ENCODE peak calls at places on chromosomes 4 and X, in seven cellular contexts. Q is activated naive CD4-positive, alpha-beta T cell treated with Interleukin-2 at 50 U/mL for 16 hours; Z is CD14-positive monocyte; L is non-pigmented ciliary epithelial cell; G is M059J; T is right lobe of liver; U is activated CD4-positive, alpha-beta T cell treated with anti-CD3 and anti-CD28 coated beads for 36 hours. A is an unnamed sample.
A peak's percentile ranks its signal among the peaks of the same experiment; 100 is the strongest.

GRCh38 chr4:82811838-82812672 is 13.5 kb upstream of the SCD5 start:
- DNase-seq in U (no peak), T (no peak), G (peak; percentile 39), Z (no peak), Q (no peak), L (no peak), A (no peak)

GRCh38 chr4:38734886-38735285 is 47.9 kb downstream of the TLR10 start:
- DNase-seq in L (no peak), T (no peak), Z (no peak), U (no peak), G (no peak), Q (no peak), A (no peak)

GRCh38 chrX:152600853-152601635 is 36.7 kb upstream of the GABRQ start:
- DNase-seq in L (no peak), Z (no peak), U (no peak), T (no peak), G (peak; percentile 28), Q (no peak), A (no peak)

GRCh38 chrX:100994352-100995281 is 25.1 kb downstream of the ARL13A start:
- DNase-seq in G (peak; percentile 89), Q (peak; percentile 1), T (no peak), Z (no peak), L (no peak), U (peak; percentile 38), A (peak; percentile 47)

GRCh38 chr4:138182838-138183426 is 59.2 kb downstream of the SLC7A11 start:
- DNase-seq in L (no peak), U (no peak), T (no peak), G (peak; percentile 46), Q (no peak), Z (no peak), A (peak; percentile 45)

GRCh38 chr4:41160010-41160789 is 54.1 kb downstream of the APBB2 start:
- DNase-seq in Q (no peak), T (no peak), U (no peak), G (peak; percentile 98), Z (no peak), L (peak; percentile 99), A (peak; percentile 93)

GRCh38 chr4:78379991-78380739 is 171.4 kb upstream of the ANXA3 start:
- DNase-seq in T (no peak), L (no peak), Z (no peak), G (no peak), U (no peak), Q (no peak), A (no peak)

GRCh38 chrX:46327229-46328081 is 217.8 kb downstream of the ZNF674 start:
- DNase-seq in G (peak; percentile 94), L (no peak), Q (no peak), T (peak; percentile 57), Z (no peak), U (no peak), A (peak; percentile 76)

GRCh38 chrX:139924069-139924695 is 8.7 kb downstream of the ATP11C start:
- DNase-seq in Z (no peak), L (no peak), Q (no peak), T (no peak), U (peak; percentile 8), G (no peak), A (no peak)

GRCh38 chr4:108947526-108947925 is 184.7 kb upstream of the ETNPPL start:
- DNase-seq in Z (no peak), L (no peak), T (no peak), G (no peak), U (no peak), Q (no peak), A (no peak)

GRCh38 chr4:108053281-108053701 is 63.6 kb downstream of the HADH start:
- DNase-seq in U (no peak), Q (no peak), T (no peak), L (no peak), G (peak; percentile 25), Z (no peak), A (no peak)

GRCh38 chr4:16516796-16517413 is 290.6 kb upstream of the TAPT1 start:
- DNase-seq in Z (no peak), U (no peak), T (no peak), G (peak; percentile 76), L (peak; percentile 42), Q (no peak), A (no peak)

GRCh38 chrX:120790118-120790517 is 85.5 kb downstream of the CT47B1 start:
- DNase-seq in T (no peak), Q (peak; percentile 2), Z (no peak), L (no peak), G (peak; percentile 77), U (peak; percentile 27), A (peak; percentile 38)

GRCh38 chr4:80678413-80678812 is 342.9 kb downstream of the CFAP299 start:
- DNase-seq in G (no peak), Z (no peak), L (no peak), T (no peak), U (no peak), Q (no peak), A (no peak)

GRCh38 chr4:77636902-77637301 is 31.3 kb downstream of the CXCL13 start:
- DNase-seq in L (peak; percentile 79), T (no peak), U (no peak), Z (no peak), G (peak; percentile 67), Q (no peak), A (peak; percentile 7)

GRCh38 chr4:25347473-25347872 is 29.6 kb upstream of the ANAPC4 start:
- DNase-seq in Z (no peak), U (no peak), Q (no peak), L (no peak), T (no peak), G (no peak), A (no peak)

GRCh38 chr4:42716996-42717395 is 60.1 kb upstream of the ATP8A1 start:
- DNase-seq in L (no peak), T (no peak), U (no peak), Z (no peak), Q (no peak), G (no peak), A (no peak)

GRCh38 chr4:148730766-148731165 is 288.6 kb upstream of the NR3C2 start:
- DNase-seq in T (no peak), L (peak; percentile 22), G (no peak), Z (no peak), Q (no peak), U (no peak), A (no peak)

GRCh38 chr4:55087016-55087929 is 38.1 kb downstream of the KDR start:
- DNase-seq in G (no peak), U (no peak), Z (no peak), T (no peak), Q (no peak), L (no peak), A (no peak)

GRCh38 chr4:158599150-158599549 is 72.5 kb downstream of the C4orf46 start:
- DNase-seq in T (no peak), L (no peak), U (no peak), Q (no peak), Z (no peak), G (peak; percentile 22), A (no peak)

GRCh38 chr4:54585321-54586000 is 72.3 kb upstream of the KIT start:
- DNase-seq in G (peak; percentile 81), L (no peak), Q (no peak), U (no peak), T (no peak), Z (no peak), A (no peak)

GRCh38 chrX:45381841-45382240 is 181.2 kb upstream of the DIPK2B start:
- DNase-seq in L (no peak), U (no peak), Q (no peak), T (no peak), Z (no peak), G (no peak), A (no peak)

GRCh38 chr4:38747629-38748028 is 35.2 kb downstream of the TLR10 start:
- DNase-seq in G (no peak), Z (no peak), L (no peak), Q (no peak), T (no peak), U (no peak), A (no peak)

GRCh38 chrX:131752493-131753198 is 208.8 kb downstream of the OR13H1 start:
- DNase-seq in G (no peak), Z (no peak), Q (no peak), T (peak; percentile 66), U (no peak), L (no peak), A (no peak)

GRCh38 chrX:107574711-107575110 is 53.6 kb upstream of the PRPS1 start:
- DNase-seq in L (no peak), Z (no peak), G (peak; percentile 89), T (no peak), U (no peak), Q (no peak), A (no peak)

GRCh38 chr4:83150563-83151330 is 36.2 kb upstream of the PLAC8 start:
- DNase-seq in Z (no peak), G (peak; percentile 62), T (no peak), L (no peak), U (no peak), Q (no peak), A (no peak)

GRCh38 chrX:72201836-72202536 is 20.4 kb downstream of the PIN4 start:
- DNase-seq in G (peak; percentile 87), T (no peak), Z (no peak), Q (no peak), U (no peak), L (peak; percentile 45), A (no peak)

GRCh38 chr4:122785099-122785498 is 41.5 kb upstream of the FGF2 start:
- DNase-seq in Q (no peak), G (no peak), L (no peak), Z (no peak), T (no peak), U (no peak), A (no peak)

GRCh38 chrX:19776753-19777152 is 110.6 kb downstream of the SH3KBP1 start:
- DNase-seq in L (no peak), Z (no peak), Q (peak; percentile 22), G (no peak), U (peak; percentile 61), T (no peak), A (no peak)

GRCh38 chr4:8202108-8202507 is 3.0 kb downstream of the SH3TC1 start:
- DNase-seq in Q (no peak), Z (no peak), U (no peak), T (no peak), G (no peak), L (no peak), A (no peak)

GRCh38 chr4:176043838-176044588 is 21.6 kb upstream of the WDR17 start:
- DNase-seq in U (no peak), G (no peak), Z (peak; percentile 34), L (no peak), T (no peak), Q (no peak), A (no peak)

GRCh38 chr4:169620846-169621228 is 459 bp downstream of the CLCN3 start:
- DNase-seq in Q (peak; percentile 24), L (no peak), T (no peak), Z (no peak), U (peak; percentile 49), G (peak; percentile 33), A (no peak)

GRCh38 chr4:125010776-125011503 is 298.4 kb upstream of the ANKRD50 start:
- DNase-seq in G (no peak), U (no peak), T (no peak), L (no peak), Z (no peak), Q (no peak), A (no peak)

GRCh38 chr4:143232277-143232676 is 47.6 kb downstream of the USP38 start:
- DNase-seq in L (no peak), Z (no peak), G (no peak), U (no peak), Q (no peak), T (no peak), A (no peak)

GRCh38 chr4:47330856-47331255 is 132.6 kb downstream of the COMMD8 start:
- DNase-seq in Z (no peak), U (no peak), G (no peak), L (no peak), Q (no peak), T (no peak), A (no peak)

GRCh38 chr4:138053601-138054322 is 188.4 kb downstream of the SLC7A11 start:
- DNase-seq in Q (no peak), T (no peak), G (peak; percentile 91), L (peak; percentile 89), Z (no peak), U (no peak), A (peak; percentile 61)

A was measured in HCT116.